ENCODE peak calls at places on chromosomes 11 and 22, in four cellular contexts. One of them, this sample, is unnamed.

GRCh38 chr11:111393096-111393495 is 14.0 kb upstream of the POU2AF1 start:
- DNase-seq in NB4: no peak
- DNase-seq in endothelial cell: no peak
- DNase-seq in GM12891: no peak
- DNase-seq in this sample: no peak

GRCh38 chr11:556175-556699 is 4.3 kb downstream of the LMNTD2 start:
- DNase-seq in GM12891: no peak
- DNase-seq in endothelial cell: no peak
- DNase-seq in NB4: no peak
- DNase-seq in this sample: no peak

GRCh38 chr22:48783821-48784266 is 1043.8 kb downstream of the BRD1 start:
- DNase-seq in endothelial cell: no peak
- DNase-seq in NB4: no peak
- DNase-seq in GM12891: no peak
- DNase-seq in this sample: no peak

GRCh38 chr11:58275002-58275401 is 6.9 kb upstream of the OR10W1 start:
- DNase-seq in NB4: no peak
- DNase-seq in endothelial cell: no peak
- DNase-seq in GM12891: no peak
- DNase-seq in this sample: no peak

GRCh38 chr11:63764201-63764711 is 4.3 kb downstream of the ZFTA start:
- DNase-seq in endothelial cell: peak
- DNase-seq in GM12891: no peak
- DNase-seq in NB4: no peak
- DNase-seq in this sample: no peak

GRCh38 chr22:38733329-38734202 is 22.2 kb downstream of the SUN2 start:
- DNase-seq in GM12891: no peak
- DNase-seq in NB4: peak
- DNase-seq in endothelial cell: peak
- DNase-seq in this sample: peak

GRCh38 chr22:30882181-30882771 is 86.3 kb downstream of the MORC2 start:
- DNase-seq in endothelial cell: no peak
- DNase-seq in NB4: no peak
- DNase-seq in GM12891: no peak
- DNase-seq in this sample: no peak

GRCh38 chr11:2691991-2692841 is 7.6 kb downstream of the KCNQ1OT1 start:
- DNase-seq in endothelial cell: no peak
- DNase-seq in GM12891: no peak
- DNase-seq in NB4: no peak
- DNase-seq in this sample: no peak

GRCh38 chr22:16963189-16963945 is 44.7 kb downstream of the GAB4 start:
- DNase-seq in endothelial cell: no peak
- DNase-seq in NB4: no peak
- DNase-seq in GM12891: no peak
- DNase-seq in this sample: no peak

GRCh38 chr22:33919591-33920501 is at the start of gene LARGE1:
- DNase-seq in GM12891: peak
- DNase-seq in endothelial cell: peak
- DNase-seq in NB4: peak
- DNase-seq in this sample: no peak

GRCh38 chr22:50684501-50684900 is 11.9 kb downstream of the SHANK3 start:
- DNase-seq in NB4: no peak
- DNase-seq in GM12891: peak
- DNase-seq in endothelial cell: no peak
- DNase-seq in this sample: peak

GRCh38 chr11:72631806-72632731 is 42.2 kb downstream of the PDE2A start:
- DNase-seq in endothelial cell: no peak
- DNase-seq in NB4: no peak
- DNase-seq in GM12891: no peak
- DNase-seq in this sample: no peak

GRCh38 chr11:44542372-44542771 is 23.1 kb upstream of the CD82 start:
- DNase-seq in NB4: no peak
- DNase-seq in endothelial cell: no peak
- DNase-seq in GM12891: no peak
- DNase-seq in this sample: no peak

GRCh38 chr22:48316876-48317250 is 1510.8 kb downstream of the BRD1 start:
- DNase-seq in NB4: no peak
- DNase-seq in endothelial cell: no peak
- DNase-seq in GM12891: no peak
- DNase-seq in this sample: no peak

GRCh38 chr11:74318241-74318932 is 6.9 kb upstream of the P4HA3 start:
- DNase-seq in NB4: no peak
- DNase-seq in GM12891: no peak
- DNase-seq in endothelial cell: no peak
- DNase-seq in this sample: no peak

GRCh38 chr22:36643033-36643432 is 60.5 kb downstream of the CACNG2 start:
- DNase-seq in endothelial cell: no peak
- DNase-seq in GM12891: no peak
- DNase-seq in NB4: no peak
- DNase-seq in this sample: no peak

GRCh38 chr22:46054091-46054877 is 77.3 kb upstream of the WNT7B start:
- DNase-seq in NB4: no peak
- DNase-seq in GM12891: no peak
- DNase-seq in endothelial cell: no peak
- DNase-seq in this sample: peak

GRCh38 chr11:78465169-78465942 is 47.7 kb upstream of the GAB2 start:
- DNase-seq in GM12891: peak
- DNase-seq in NB4: no peak
- DNase-seq in endothelial cell: no peak
- DNase-seq in this sample: no peak

GRCh38 chr11:20963596-20963995 is 294.2 kb downstream of the NELL1 start:
- DNase-seq in endothelial cell: no peak
- DNase-seq in NB4: no peak
- DNase-seq in GM12891: no peak
- DNase-seq in this sample: no peak

GRCh38 chr11:75520688-75521087 is 5.1 kb downstream of the GDPD5 start:
- DNase-seq in GM12891: no peak
- DNase-seq in endothelial cell: no peak
- DNase-seq in NB4: no peak
- DNase-seq in this sample: no peak

GRCh38 chr11:110035339-110035738 is 57.9 kb upstream of the ZC3H12C start:
- DNase-seq in NB4: no peak
- DNase-seq in endothelial cell: no peak
- DNase-seq in GM12891: no peak
- DNase-seq in this sample: no peak

GRCh38 chr11:12397953-12398352 is 20.6 kb downstream of the PARVA start:
- DNase-seq in endothelial cell: no peak
- DNase-seq in GM12891: no peak
- DNase-seq in NB4: no peak
- DNase-seq in this sample: no peak

GRCh38 chr11:826836-827145 is 928 bp upstream of the CRACR2B start:
- DNase-seq in endothelial cell: peak
- DNase-seq in NB4: peak
- DNase-seq in GM12891: no peak
- DNase-seq in this sample: no peak

GRCh38 chr22:38758276-38758945 is 2.6 kb upstream of the SUN2 start:
- DNase-seq in endothelial cell: no peak
- DNase-seq in GM12891: no peak
- DNase-seq in NB4: peak
- DNase-seq in this sample: no peak

GRCh38 chr11:124879229-124879998 is 14.2 kb downstream of the ROBO3 start:
- DNase-seq in GM12891: no peak
- DNase-seq in endothelial cell: no peak
- DNase-seq in NB4: no peak
- DNase-seq in this sample: no peak

GRCh38 chr11:65454311-65454695 is 31.7 kb downstream of the NEAT1 start:
- DNase-seq in endothelial cell: no peak
- DNase-seq in NB4: no peak
- DNase-seq in GM12891: no peak
- DNase-seq in this sample: no peak

GRCh38 chr11:72553748-72554147 is 119.4 kb upstream of the CLPB start:
- DNase-seq in NB4: peak
- DNase-seq in endothelial cell: no peak
- DNase-seq in GM12891: no peak
- DNase-seq in this sample: no peak

GRCh38 chr22:19984201-19984753 is 32.3 kb downstream of the ARVCF start:
- DNase-seq in GM12891: no peak
- DNase-seq in endothelial cell: no peak
- DNase-seq in NB4: no peak
- DNase-seq in this sample: peak

GRCh38 chr11:9047986-9048522 is 43.3 kb downstream of the SCUBE2 start:
- DNase-seq in endothelial cell: no peak
- DNase-seq in NB4: no peak
- DNase-seq in GM12891: no peak
- DNase-seq in this sample: no peak

GRCh38 chr11:64500176-64501013 is 90.6 kb upstream of the SLC22A12 start:
- DNase-seq in endothelial cell: no peak
- DNase-seq in NB4: peak
- DNase-seq in GM12891: no peak
- DNase-seq in this sample: no peak

GRCh38 chr11:116244425-116244824 is 528.4 kb downstream of the BUD13 start:
- DNase-seq in GM12891: no peak
- DNase-seq in NB4: no peak
- DNase-seq in endothelial cell: no peak
- DNase-seq in this sample: no peak

GRCh38 chr11:62067741-62068140 is 56.1 kb upstream of the INCENP start:
- DNase-seq in NB4: no peak
- DNase-seq in GM12891: no peak
- DNase-seq in endothelial cell: no peak
- DNase-seq in this sample: no peak

GRCh38 chr22:48338793-48339705 is 1488.6 kb downstream of the BRD1 start:
- DNase-seq in GM12891: no peak
- DNase-seq in endothelial cell: no peak
- DNase-seq in NB4: no peak
- DNase-seq in this sample: no peak

GRCh38 chr11:55707029-55707428 is 45.0 kb downstream of the OR4C6 start:
- DNase-seq in endothelial cell: no peak
- DNase-seq in NB4: peak
- DNase-seq in GM12891: no peak
- DNase-seq in this sample: peak

GRCh38 chr11:60130496-60130895 is 42.0 kb downstream of the MS4A2 start:
- DNase-seq in endothelial cell: peak
- DNase-seq in NB4: peak
- DNase-seq in GM12891: no peak
- DNase-seq in this sample: peak

GRCh38 chr11:20559523-20560300 is 39.7 kb upstream of the SLC6A5 start:
- DNase-seq in GM12891: no peak
- DNase-seq in endothelial cell: no peak
- DNase-seq in NB4: no peak
- DNase-seq in this sample: no peak

GRCh38 chr11:47847892-47848635 is at the start of gene NUP160:
- DNase-seq in GM12891: peak
- DNase-seq in NB4: peak
- DNase-seq in endothelial cell: peak
- DNase-seq in this sample: peak

This sample was measured in HuH-7.5.